ENCODE peak calls at places on chromosomes 16 and 17, in seven cellular contexts. L is activated T-cell treated with anti-CD3 and anti-CD28 coated beads for 24 hours, K is KBM-7, W is dermis microvascular lymphatic vessel endothelial cell, Z is H54, J is AG08395, S is AML-193. I is an unnamed sample.
A peak's percentile ranks its signal among the peaks of the same experiment; 100 is the strongest.

GRCh38 chr17:1673041-1673790 is 11.5 kb downstream of the PRPF8 start:
- DNase-seq in S (no peak), L (no peak), K (no peak), W (no peak), J (no peak), Z (no peak), I (no peak)

GRCh38 chr16:50960517-50961202 is 190.4 kb downstream of the SALL1 start:
- DNase-seq in S (no peak), L (no peak), J (no peak), K (no peak), W (no peak), Z (no peak), I (no peak)

GRCh38 chr17:56136316-56136715 is 17.0 kb upstream of the ANKFN1 start:
- DNase-seq in W (no peak), S (no peak), L (no peak), K (no peak), Z (no peak), J (no peak), I (no peak)

GRCh38 chr16:1708768-1709180 is 2.8 kb downstream of the MAPK8IP3 start:
- DNase-seq in J (no peak), L (no peak), Z (no peak), S (no peak), K (no peak), W (no peak), I (no peak)

GRCh38 chr16:11308493-11309283 is 27.6 kb upstream of the PRM1 start:
- DNase-seq in L (no peak), K (peak; percentile 89), J (no peak), W (no peak), S (no peak), Z (no peak), I (no peak)

GRCh38 chr17:3685174-3685812 is 10.7 kb downstream of the P2RX5 start:
- DNase-seq in L (no peak), W (no peak), S (no peak), K (no peak), J (no peak), Z (no peak), I (no peak)

GRCh38 chr17:78241277-78242023 is 10.0 kb downstream of the TMEM235 start:
- DNase-seq in Z (peak; percentile 70), L (no peak), W (peak; percentile 64), K (no peak), J (peak; percentile 39), S (no peak), I (no peak)

GRCh38 chr16:88437367-88437964 is 15.6 kb upstream of the ZFPM1 start:
- DNase-seq in K (peak; percentile 52), Z (no peak), J (peak; percentile 58), L (peak; percentile 50), W (peak; percentile 51), S (no peak), I (no peak)

GRCh38 chr17:76716146-76716833 is 5.5 kb upstream of the MXRA7 start:
- DNase-seq in J (peak; percentile 95), S (peak; percentile 84), L (no peak), Z (peak; percentile 88), W (peak; percentile 67), K (peak; percentile 65), I (peak; percentile 99)

GRCh38 chr16:47258874-47259461 is 115.2 kb upstream of the NETO2 start:
- DNase-seq in J (peak; percentile 25), S (peak; percentile 47), K (peak; percentile 65), L (peak; percentile 1), W (peak; percentile 35), Z (peak; percentile 9), I (no peak)

GRCh38 chr17:7490144-7490543 is 6.0 kb downstream of the POLR2A start:
- DNase-seq in Z (no peak), L (no peak), J (no peak), W (no peak), S (no peak), K (no peak), I (no peak)

GRCh38 chr16:49857423-49858181 is 1.7 kb upstream of the ZNF423 start:
- DNase-seq in Z (peak; percentile 95), W (peak; percentile 59), J (peak; percentile 57), K (peak; percentile 85), S (peak; percentile 32), L (no peak), I (no peak)